ENCODE peak calls at places on chromosome 10, in ten cellular contexts. I, E, O, B, H, Z, M, K, N and X are unnamed samples.
A peak's percentile ranks its signal among the peaks of the same experiment; 100 is the strongest.

GRCh38 chr10:8049151-8049873 is 5.2 kb upstream of the GATA3 start:
- DNase-seq in M (no peak), Z (no peak), B (no peak), N (no peak), K (no peak), I (no peak), H (no peak), E (no peak), O (no peak), X (no peak)

GRCh38 chr10:62959553-62959952 is 143.4 kb upstream of the EGR2 start:
- DNase-seq in H (no peak), B (no peak), Z (no peak), I (no peak), N (no peak), M (no peak), O (no peak), K (no peak), E (no peak), X (no peak)

GRCh38 chr10:114684822-114685209 is 26.7 kb upstream of the ABLIM1 start:
- DNase-seq in O (peak; percentile 58), H (no peak), N (no peak), Z (no peak), E (no peak), K (no peak), B (no peak), M (peak; percentile 33), I (no peak), X (no peak)

GRCh38 chr10:21264271-21264670 is 261.2 kb downstream of the SKIDA1 start:
- DNase-seq in O (no peak), E (no peak), H (no peak), Z (no peak), K (no peak), B (no peak), I (no peak), M (no peak), N (no peak), X (no peak)

GRCh38 chr10:3126741-3127342 is 45.7 kb downstream of the PITRM1 start:
- DNase-seq in E (no peak), B (no peak), M (no peak), O (no peak), K (no peak), Z (no peak), N (no peak), H (no peak), I (no peak), X (peak; percentile 70)

GRCh38 chr10:23331567-23332290 is 12.9 kb downstream of the C10orf67 start:
- DNase-seq in Z (no peak), H (no peak), E (no peak), B (peak; percentile 18), M (no peak), I (no peak), K (no peak), O (no peak), N (no peak), X (no peak)

GRCh38 chr10:79339266-79339665 is 8.0 kb upstream of the PPIF start:
- DNase-seq in N (no peak), E (no peak), H (no peak), O (no peak), K (no peak), M (no peak), B (no peak), Z (no peak), I (no peak), X (no peak)

GRCh38 chr10:131891196-131891928 is 9.4 kb upstream of the PPP2R2D start:
- DNase-seq in Z (no peak), N (no peak), E (no peak), M (no peak), O (no peak), K (no peak), I (no peak), H (no peak), B (no peak), X (no peak)

GRCh38 chr10:112394475-112394875 is 20.6 kb downstream of the ACSL5 start:
- DNase-seq in H (no peak), Z (no peak), M (no peak), I (no peak), O (no peak), N (peak; percentile 58), B (no peak), K (no peak), E (no peak), X (no peak)

GRCh38 chr10:77328272-77328816 is 309.3 kb downstream of the KCNMA1 start:
- DNase-seq in O (peak; percentile 38), E (no peak), B (peak; percentile 6), N (no peak), H (no peak), I (no peak), M (no peak), Z (no peak), K (no peak), X (no peak)

GRCh38 chr10:132145521-132146185 is 41.1 kb upstream of the DPYSL4 start:
- DNase-seq in H (no peak), B (no peak), Z (no peak), M (no peak), E (no peak), O (no peak), K (no peak), I (no peak), N (no peak), X (no peak)

GRCh38 chr10:17412323-17412722 is 42.1 kb downstream of the ST8SIA6 start:
- DNase-seq in K (no peak), E (no peak), H (no peak), Z (no peak), B (no peak), M (no peak), O (no peak), I (no peak), N (no peak), X (no peak)